ENCODE peak calls at places on chromosomes 3 and 15, in five cellular contexts. M is activated naive CD4-positive, alpha-beta T cell; C is CD8-positive, alpha-beta memory T cell; P is NCI-H1092 treated with DMSO at 0.1 percent for 48 hours; Z is DMS153. N is an unnamed sample.
A peak's percentile ranks its signal among the peaks of the same experiment; 100 is the strongest.

GRCh38 chr3:4119119-4119518 is 184.1 kb upstream of the SETMAR start:
- DNase-seq in M (no peak), C (no peak), P (no peak), Z (no peak), N (no peak)

GRCh38 chr3:20576228-20576627 is 390.2 kb upstream of the SGO1 start:
- DNase-seq in M (no peak), C (no peak), P (no peak), Z (no peak), N (no peak)

GRCh38 chr15:55588070-55588817 is at the start of gene PYGO1:
- DNase-seq in M (peak; percentile 8), C (no peak), P (peak; percentile 44), Z (no peak), N (no peak)

GRCh38 chr3:127107491-127108375 is 85.2 kb upstream of the PRR23E start:
- DNase-seq in M (no peak), C (no peak), P (no peak), Z (no peak), N (no peak)

GRCh38 chr3:77780621-77781020 is 740.7 kb downstream of the ROBO2 start:
- DNase-seq in M (no peak), C (no peak), P (no peak), Z (no peak), N (no peak)

GRCh38 chr3:8499181-8499611 is 2.4 kb upstream of the LMCD1 start:
- DNase-seq in M (no peak), C (no peak), P (peak; percentile 32), Z (peak; percentile 78), N (no peak)

GRCh38 chr3:72327008-72327407 is 521.2 kb downstream of the SHQ1 start:
- DNase-seq in M (no peak), C (no peak), P (no peak), Z (no peak), N (no peak)

GRCh38 chr3:197339841-197340520 is 41.6 kb upstream of the DLG1 start:
- DNase-seq in M (no peak), C (no peak), P (no peak), Z (no peak), N (no peak)

GRCh38 chr15:97976129-97976528 is 15.6 kb downstream of the ARRDC4 start:
- DNase-seq in M (no peak), C (no peak), P (no peak), Z (no peak), N (no peak)

GRCh38 chr3:98977520-98977919 is 76.0 kb upstream of the DCBLD2 start:
- DNase-seq in M (no peak), C (no peak), P (no peak), Z (no peak), N (no peak)

GRCh38 chr3:174540081-174540480 is 319.1 kb upstream of the NAALADL2 start:
- DNase-seq in M (no peak), C (no peak), P (peak; percentile 87), Z (peak; percentile 47), N (no peak)

GRCh38 chr3:193779933-193780332 is 186.9 kb downstream of the OPA1 start:
- DNase-seq in M (no peak), C (no peak), P (no peak), Z (no peak), N (no peak)

GRCh38 chr3:172782235-172782634 is 31.7 kb downstream of the ECT2 start:
- DNase-seq in M (no peak), C (no peak), P (no peak), Z (no peak), N (no peak)

GRCh38 chr3:25648107-25648535 is 16.6 kb downstream of the TOP2B start:
- DNase-seq in M (peak; percentile 56), C (peak; percentile 75), P (peak; percentile 38), Z (peak; percentile 13), N (peak; percentile 86)

GRCh38 chr15:68311464-68311835 is 33.9 kb downstream of the FEM1B start:
- DNase-seq in M (no peak), C (no peak), P (no peak), Z (no peak), N (no peak)